ENCODE peak calls at places on chromosomes 16 and 17, in eight cellular contexts. One of them, this sample, is unnamed.

GRCh38 chr16:83206426-83206825 is 579.7 kb downstream of the CDH13 start:
- DNase-seq in GM13977: no peak
- DNase-seq in epithelial cell of proximal tubule: no peak
- DNase-seq in foreskin fibroblast: no peak
- DNase-seq in thoracic aorta: no peak
- DNase-seq in neural crest cell: no peak
- DNase-seq in body of pancreas: no peak
- DNase-seq in mucosa of descending colon: no peak
- DNase-seq in this sample: no peak

GRCh38 chr16:81101702-81102101 is 5.5 kb upstream of the GCSH start:
- DNase-seq in body of pancreas: no peak
- DNase-seq in foreskin fibroblast: no peak
- DNase-seq in neural crest cell: no peak
- DNase-seq in mucosa of descending colon: no peak
- DNase-seq in GM13977: no peak
- DNase-seq in epithelial cell of proximal tubule: no peak
- DNase-seq in thoracic aorta: no peak
- DNase-seq in this sample: no peak

GRCh38 chr16:27706156-27706705 is 156.3 kb downstream of the KATNIP start:
- DNase-seq in neural crest cell: no peak
- DNase-seq in epithelial cell of proximal tubule: no peak
- DNase-seq in thoracic aorta: no peak
- DNase-seq in mucosa of descending colon: no peak
- DNase-seq in GM13977: no peak
- DNase-seq in body of pancreas: no peak
- DNase-seq in foreskin fibroblast: no peak
- DNase-seq in this sample: no peak

GRCh38 chr17:66725956-66726355 is 109.0 kb upstream of the CACNG5 start:
- DNase-seq in GM13977: no peak
- DNase-seq in neural crest cell: no peak
- DNase-seq in thoracic aorta: no peak
- DNase-seq in foreskin fibroblast: no peak
- DNase-seq in mucosa of descending colon: no peak
- DNase-seq in epithelial cell of proximal tubule: no peak
- DNase-seq in body of pancreas: no peak
- DNase-seq in this sample: no peak

GRCh38 chr17:79548116-79548515 is 62.7 kb downstream of the RBFOX3 start:
- DNase-seq in GM13977: no peak
- DNase-seq in foreskin fibroblast: no peak
- DNase-seq in mucosa of descending colon: no peak
- DNase-seq in thoracic aorta: no peak
- DNase-seq in body of pancreas: no peak
- DNase-seq in epithelial cell of proximal tubule: no peak
- DNase-seq in neural crest cell: no peak
- DNase-seq in this sample: no peak

GRCh38 chr16:90031931-90032663 is 12.8 kb upstream of the DBNDD1 start:
- DNase-seq in thoracic aorta: no peak
- DNase-seq in mucosa of descending colon: no peak
- DNase-seq in body of pancreas: no peak
- DNase-seq in GM13977: no peak
- DNase-seq in foreskin fibroblast: peak; percentile 28
- DNase-seq in neural crest cell: peak; percentile 41
- DNase-seq in epithelial cell of proximal tubule: no peak
- DNase-seq in this sample: no peak

GRCh38 chr17:65489413-65490170 is 71.9 kb downstream of the AXIN2 start:
- DNase-seq in GM13977: no peak
- DNase-seq in foreskin fibroblast: no peak
- DNase-seq in thoracic aorta: no peak
- DNase-seq in body of pancreas: no peak
- DNase-seq in neural crest cell: no peak
- DNase-seq in epithelial cell of proximal tubule: no peak
- DNase-seq in mucosa of descending colon: no peak
- DNase-seq in this sample: no peak

GRCh38 chr17:34299017-34299416 is 13.5 kb downstream of the CCL11 start:
- DNase-seq in epithelial cell of proximal tubule: no peak
- DNase-seq in foreskin fibroblast: no peak
- DNase-seq in GM13977: no peak
- DNase-seq in neural crest cell: no peak
- DNase-seq in thoracic aorta: no peak
- DNase-seq in body of pancreas: no peak
- DNase-seq in mucosa of descending colon: no peak
- DNase-seq in this sample: no peak

GRCh38 chr17:42405963-42406495 is 17.0 kb downstream of the CAVIN1 start:
- DNase-seq in body of pancreas: peak; percentile 82
- DNase-seq in GM13977: peak; percentile 87
- DNase-seq in mucosa of descending colon: peak; percentile 86
- DNase-seq in foreskin fibroblast: peak; percentile 59
- DNase-seq in neural crest cell: peak; percentile 86
- DNase-seq in epithelial cell of proximal tubule: no peak
- DNase-seq in thoracic aorta: no peak
- DNase-seq in this sample: no peak

GRCh38 chr17:33318241-33318640 is 25.1 kb upstream of the ASIC2 start:
- DNase-seq in thoracic aorta: no peak
- DNase-seq in body of pancreas: no peak
- DNase-seq in mucosa of descending colon: no peak
- DNase-seq in neural crest cell: no peak
- DNase-seq in foreskin fibroblast: no peak
- DNase-seq in epithelial cell of proximal tubule: no peak
- DNase-seq in GM13977: no peak
- DNase-seq in this sample: no peak

GRCh38 chr17:14203392-14203791 is 33.3 kb downstream of the CDRT15 start:
- DNase-seq in foreskin fibroblast: no peak
- DNase-seq in GM13977: no peak
- DNase-seq in neural crest cell: no peak
- DNase-seq in epithelial cell of proximal tubule: no peak
- DNase-seq in mucosa of descending colon: no peak
- DNase-seq in thoracic aorta: no peak
- DNase-seq in body of pancreas: no peak
- DNase-seq in this sample: no peak

GRCh38 chr16:3874794-3875692 is 5.5 kb downstream of the CREBBP start:
- DNase-seq in thoracic aorta: no peak
- DNase-seq in GM13977: no peak
- DNase-seq in foreskin fibroblast: no peak
- DNase-seq in mucosa of descending colon: no peak
- DNase-seq in neural crest cell: no peak
- DNase-seq in epithelial cell of proximal tubule: no peak
- DNase-seq in body of pancreas: no peak
- DNase-seq in this sample: no peak

DNA sequence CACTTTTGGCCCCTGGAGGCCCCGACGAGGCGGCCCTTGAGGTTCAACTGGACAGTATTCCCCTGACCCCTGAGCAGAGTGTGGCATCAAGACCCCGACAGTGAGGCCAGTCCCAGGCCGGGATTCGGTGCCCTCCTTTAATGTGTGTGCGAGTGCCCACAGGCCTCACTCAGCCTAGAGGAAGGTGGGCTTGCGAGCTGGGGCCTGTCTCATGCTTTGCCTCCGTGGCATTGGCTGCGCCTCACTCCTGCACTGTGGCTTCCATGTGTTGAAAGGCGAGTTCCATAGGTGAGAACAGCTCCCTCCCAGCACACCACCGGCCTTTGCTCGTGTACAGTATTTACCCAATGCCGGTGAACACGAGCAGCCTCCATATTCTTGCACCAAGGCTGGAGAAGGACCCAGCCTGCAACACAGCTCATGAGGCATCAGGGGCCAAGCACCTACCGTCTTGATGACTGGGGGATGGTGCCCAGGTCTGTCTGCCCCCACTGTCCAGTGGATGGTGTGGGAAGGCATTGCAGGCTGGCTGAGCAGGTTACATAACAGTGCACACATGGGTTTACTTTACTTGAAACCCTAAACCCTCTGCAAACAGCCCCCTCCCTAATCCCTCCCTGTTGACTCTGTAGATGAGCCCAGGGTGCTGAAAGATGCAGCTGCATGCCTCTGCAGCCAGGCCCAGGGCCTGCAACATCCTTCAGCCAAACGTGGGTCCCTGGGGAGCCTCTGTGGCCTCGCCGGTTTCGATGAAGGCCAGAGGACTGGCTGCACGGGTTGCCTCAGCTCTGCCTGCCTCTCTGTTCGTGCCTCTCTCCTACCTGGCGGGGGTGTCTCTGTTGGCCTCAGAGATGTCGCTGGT is 94.8 kb downstream of the METRNL start:
- DNase-seq in mucosa of descending colon: peak; percentile 57
- DNase-seq in GM13977: peak; percentile 80
- DNase-seq in thoracic aorta: no peak
- DNase-seq in epithelial cell of proximal tubule: no peak
- DNase-seq in neural crest cell: no peak
- DNase-seq in body of pancreas: no peak
- DNase-seq in foreskin fibroblast: no peak
- DNase-seq in this sample: no peak
- TF ChIP-seq CTCF in mucosa of descending colon: no peak
- TF ChIP-seq CTCF in GM13977: no peak
- TF ChIP-seq CTCF in thoracic aorta: no peak
- TF ChIP-seq CTCF in epithelial cell of proximal tubule: no peak
- TF ChIP-seq CTCF in neural crest cell: no peak
- TF ChIP-seq CTCF in body of pancreas: no peak
- TF ChIP-seq CTCF in foreskin fibroblast: no peak
- TF ChIP-seq CTCF in this sample: no peak

DNA sequence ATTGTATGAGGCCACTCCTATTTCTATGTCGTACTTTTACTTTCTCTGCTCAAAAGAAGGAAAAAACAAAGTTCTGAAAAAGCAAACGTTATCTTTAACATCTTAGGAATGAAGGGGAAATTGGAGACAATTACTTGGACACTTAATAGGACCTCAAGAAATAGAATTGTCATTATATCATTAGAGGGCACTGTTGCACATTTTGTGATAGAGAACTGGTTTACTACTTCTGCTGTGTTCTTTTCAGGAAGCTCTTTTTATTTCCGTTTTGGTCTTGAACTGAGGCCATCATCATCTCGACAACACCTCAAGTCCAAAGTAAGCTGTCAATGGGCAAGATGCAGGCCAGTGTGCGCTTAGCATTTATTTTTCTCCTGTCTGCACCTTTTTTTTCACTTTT is 14.6 kb downstream of the COG4 start:
- DNase-seq in GM13977: no peak
- DNase-seq in body of pancreas: no peak
- DNase-seq in mucosa of descending colon: no peak
- DNase-seq in epithelial cell of proximal tubule: no peak
- DNase-seq in neural crest cell: no peak
- DNase-seq in foreskin fibroblast: no peak
- DNase-seq in thoracic aorta: no peak
- DNase-seq in this sample: no peak
- TF ChIP-seq CTCF in GM13977: peak; percentile 36
- TF ChIP-seq CTCF in body of pancreas: no peak
- TF ChIP-seq CTCF in mucosa of descending colon: no peak
- TF ChIP-seq CTCF in epithelial cell of proximal tubule: peak; percentile 12
- TF ChIP-seq CTCF in neural crest cell: no peak
- TF ChIP-seq CTCF in foreskin fibroblast: no peak
- TF ChIP-seq CTCF in thoracic aorta: no peak
- TF ChIP-seq CTCF in this sample: peak; percentile 37

DNA sequence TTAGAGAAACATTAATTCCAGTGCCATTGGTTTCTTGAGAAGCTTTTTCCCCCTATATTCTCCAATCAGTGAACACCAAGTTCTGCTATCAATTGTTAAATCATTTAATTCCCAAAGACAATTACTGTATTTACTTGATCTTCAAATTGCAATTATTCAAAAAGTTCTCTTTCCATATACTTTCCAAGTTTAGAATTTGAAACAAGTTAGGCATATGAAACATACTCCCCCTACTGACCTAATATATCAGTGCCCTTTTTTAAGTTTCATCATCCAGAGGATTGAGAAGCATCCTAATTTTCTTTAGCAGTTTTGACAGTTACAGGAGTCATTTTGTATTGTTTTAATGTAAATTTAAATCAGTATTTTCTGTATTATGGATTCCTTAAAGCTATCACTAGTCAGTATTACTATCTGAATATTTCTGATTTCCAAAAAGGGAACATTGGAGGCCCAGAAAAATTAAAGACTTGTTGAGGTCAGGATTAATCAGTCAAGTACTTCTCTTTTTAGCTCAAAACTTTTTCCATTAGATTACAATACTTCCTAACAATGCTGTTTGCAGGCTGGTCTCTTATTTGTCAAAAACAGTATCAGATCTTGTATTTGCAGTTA is 16.3 kb downstream of the MEIOC start:
- DNase-seq in epithelial cell of proximal tubule: no peak
- DNase-seq in neural crest cell: no peak
- DNase-seq in GM13977: no peak
- DNase-seq in thoracic aorta: no peak
- DNase-seq in foreskin fibroblast: no peak
- DNase-seq in mucosa of descending colon: no peak
- DNase-seq in body of pancreas: no peak
- DNase-seq in this sample: no peak
- TF ChIP-seq CTCF in epithelial cell of proximal tubule: peak; percentile 57
- TF ChIP-seq CTCF in neural crest cell: peak; percentile 77
- TF ChIP-seq CTCF in GM13977: peak; percentile 50
- TF ChIP-seq CTCF in thoracic aorta: peak; percentile 23
- TF ChIP-seq CTCF in foreskin fibroblast: peak; percentile 56
- TF ChIP-seq CTCF in mucosa of descending colon: no peak
- TF ChIP-seq CTCF in body of pancreas: no peak
- TF ChIP-seq CTCF in this sample: peak; percentile 71

DNA sequence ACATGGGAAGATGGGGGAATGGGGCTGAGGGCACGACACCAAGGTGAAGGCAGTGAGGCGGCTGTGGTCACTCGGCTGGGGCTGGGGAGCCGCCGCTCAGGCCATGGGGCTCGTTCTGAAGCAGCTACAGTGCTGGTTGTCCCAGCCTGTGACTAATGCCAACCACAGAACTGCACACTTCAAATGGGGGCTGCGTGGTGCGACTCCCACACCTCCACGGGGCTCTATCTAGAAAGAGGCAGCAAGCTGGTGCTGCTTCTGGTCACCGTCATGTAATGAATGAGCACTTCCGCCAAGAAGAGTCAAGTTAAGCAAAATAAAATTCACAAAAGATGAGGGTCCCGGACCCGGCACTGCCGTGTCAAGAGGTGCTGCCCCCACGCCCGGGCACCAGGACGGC is 20.0 kb downstream of the GALNS start:
- DNase-seq in epithelial cell of proximal tubule: no peak
- DNase-seq in foreskin fibroblast: no peak
- DNase-seq in mucosa of descending colon: no peak
- DNase-seq in GM13977: no peak
- DNase-seq in neural crest cell: no peak
- DNase-seq in thoracic aorta: no peak
- DNase-seq in body of pancreas: no peak
- DNase-seq in this sample: no peak
- TF ChIP-seq CTCF in epithelial cell of proximal tubule: no peak
- TF ChIP-seq CTCF in foreskin fibroblast: no peak
- TF ChIP-seq CTCF in mucosa of descending colon: no peak
- TF ChIP-seq CTCF in GM13977: no peak
- TF ChIP-seq CTCF in neural crest cell: no peak
- TF ChIP-seq CTCF in thoracic aorta: no peak
- TF ChIP-seq CTCF in body of pancreas: no peak
- TF ChIP-seq CTCF in this sample: no peak

This sample was measured in foreskin keratinocyte.